ENCODE peak calls at places on chromosomes 1 and 21, in six cellular contexts. A is GM12865, I is SW480, C is activated gamma-delta T cell treated with Interleukin-2 at 50 U/mL for 16 hours, D is 8988T, H is IMR-90. Y is an unnamed sample.

GRCh38 chr1:192559115-192560006 is 16.2 kb upstream of the RGS1 start:
- DNase-seq in C (no peak), H (peak; percentile 98), D (no peak), A (peak; percentile 81), I (peak; percentile 58), Y (peak; percentile 98)

GRCh38 chr21:46109251-46110221 is 11.6 kb downstream of the COL6A2 start:
- DNase-seq in I (no peak), H (no peak), A (no peak), C (peak; percentile 1), D (no peak), Y (no peak)

GRCh38 chr21:14591882-14592281 is 45.8 kb upstream of the SAMSN1 start:
- DNase-seq in A (peak; percentile 17), H (no peak), C (no peak), I (no peak), D (no peak), Y (no peak)

GRCh38 chr1:246156847-246157246 is 350.2 kb downstream of the SMYD3 start:
- DNase-seq in I (no peak), A (no peak), H (no peak), C (no peak), D (no peak), Y (no peak)

GRCh38 chr1:226948480-226948879 is 8.4 kb downstream of the COQ8A start:
- DNase-seq in I (no peak), A (no peak), C (no peak), D (no peak), H (no peak), Y (no peak)

GRCh38 chr21:44438531-44439210 is 16.6 kb upstream of the LRRC3 start:
- DNase-seq in H (no peak), I (no peak), A (no peak), D (no peak), C (no peak), Y (no peak)

GRCh38 chr1:109784551-109785252 is 21.0 kb upstream of the EPS8L3 start:
- DNase-seq in A (no peak), I (no peak), H (no peak), D (no peak), C (no peak), Y (no peak)

GRCh38 chr21:20790113-20790512 is 208.1 kb upstream of the NCAM2 start:
- DNase-seq in I (no peak), A (no peak), D (no peak), C (no peak), H (no peak), Y (no peak)

GRCh38 chr1:116175621-116176020 is 64.4 kb downstream of the MAB21L3 start:
- DNase-seq in C (no peak), I (no peak), H (no peak), A (no peak), D (no peak), Y (no peak)

GRCh38 chr1:234915923-234916675 is 212.5 kb downstream of the TOMM20 start:
- DNase-seq in A (no peak), H (no peak), C (no peak), I (no peak), D (no peak), Y (no peak)

GRCh38 chr1:203652718-203653461 is 26.3 kb downstream of the ATP2B4 start:
- DNase-seq in D (no peak), I (peak; percentile 27), C (no peak), A (peak; percentile 80), H (no peak), Y (no peak)

GRCh38 chr1:204084247-204084772 is 11.4 kb downstream of the SOX13 start:
- DNase-seq in D (no peak), C (no peak), A (no peak), H (no peak), I (peak; percentile 76), Y (no peak)

GRCh38 chr1:165174485-165174884 is 182.0 kb downstream of the LMX1A start:
- DNase-seq in I (no peak), H (no peak), D (no peak), A (no peak), C (no peak), Y (no peak)

Y was measured in RCC 7860.